ENCODE peak calls at places on chromosome 20, in eight cellular contexts. M is C1 segment of cervical spinal cord; G is HFF-Myc; P is HCEC 1CT; O is stimulated activated CD4-positive, alpha-beta T cell treated with anti-CD3 and anti-CD28 coated beads, Interleukin-15, amount 100 ng/mL, for 1 hour; Y is cardiac fibroblast; A is Right ventricle myocardium superior; H is activated naive CD4-positive, alpha-beta T cell treated with anti-CD3 and anti-CD28 coated beads, Interleukin-2, amount 10 ng/mL, durations not matched to agents 7 days and 5 days. N is an unnamed sample.

GRCh38 chr20:51616060-51616459 is 73.5 kb upstream of the NFATC2 start:
- DNase-seq in M (no peak), G (no peak), P (peak), O (no peak), Y (no peak), A (no peak), H (no peak), N (no peak)

GRCh38 chr20:2840967-2841531 is 504 bp downstream of the VPS16 start:
- DNase-seq in M (peak), G (no peak), P (peak), O (no peak), Y (peak), A (peak), H (peak), N (peak)

GRCh38 chr20:37885593-37886507 is 17.1 kb upstream of the VSTM2L start:
- DNase-seq in M (no peak), G (no peak), P (no peak), O (no peak), Y (no peak), A (no peak), H (no peak), N (no peak)

GRCh38 chr20:42792052-42792451 is 397.7 kb downstream of the PTPRT start:
- DNase-seq in M (peak), G (no peak), P (no peak), O (no peak), Y (no peak), A (no peak), H (no peak), N (no peak)

GRCh38 chr20:37941992-37942391 is 39.1 kb downstream of the VSTM2L start:
- DNase-seq in M (no peak), G (no peak), P (no peak), O (no peak), Y (no peak), A (no peak), H (no peak), N (no peak)

GRCh38 chr20:13525225-13525940 is 113.3 kb downstream of the TASP1 start:
- DNase-seq in M (no peak), G (peak), P (peak), O (no peak), Y (peak), A (no peak), H (no peak), N (no peak)

GRCh38 chr20:41895216-41895615 is 277.0 kb upstream of the CHD6 start:
- DNase-seq in M (no peak), G (no peak), P (no peak), O (no peak), Y (no peak), A (no peak), H (no peak), N (no peak)

GRCh38 chr20:46013826-46014516 is 5.3 kb downstream of the MMP9 start:
- DNase-seq in M (peak), G (no peak), P (peak), O (peak), Y (peak), A (peak), H (peak), N (peak)

GRCh38 chr20:48879609-48880008 is 41.9 kb upstream of the ARFGEF2 start:
- DNase-seq in M (no peak), G (no peak), P (peak), O (no peak), Y (peak), A (peak), H (no peak), N (peak)

GRCh38 chr20:36084897-36085617 is 69.5 kb upstream of the EPB41L1 start:
- DNase-seq in M (no peak), G (no peak), P (peak), O (no peak), Y (peak), A (no peak), H (no peak), N (no peak)

GRCh38 chr20:20076297-20077065 is 24.1 kb downstream of the CFAP61 start:
- DNase-seq in M (peak), G (no peak), P (peak), O (no peak), Y (peak), A (no peak), H (no peak), N (no peak)

GRCh38 chr20:35059612-35060011 is 33.0 kb downstream of the TRPC4AP start:
- DNase-seq in M (no peak), G (no peak), P (no peak), O (no peak), Y (no peak), A (no peak), H (no peak), N (no peak)

GRCh38 chr20:21534453-21534852 is 20.6 kb upstream of the NKX2-2 start:
- DNase-seq in M (no peak), G (no peak), P (no peak), O (no peak), Y (no peak), A (no peak), H (no peak), N (no peak)

GRCh38 chr20:46592580-46593362 is 42.3 kb upstream of the OCSTAMP start:
- DNase-seq in M (no peak), G (no peak), P (no peak), O (no peak), Y (no peak), A (no peak), H (peak), N (no peak)

GRCh38 chr20:58469500-58470129 is 45.6 kb downstream of the APCDD1L start:
- DNase-seq in M (no peak), G (no peak), P (no peak), O (no peak), Y (no peak), A (no peak), H (no peak), N (no peak)

GRCh38 chr20:37336369-37337207 is 9.4 kb upstream of the SRC start:
- DNase-seq in M (peak), G (no peak), P (no peak), O (no peak), Y (peak), A (peak), H (peak), N (peak)

GRCh38 chr20:4740774-4741431 is 19.2 kb downstream of the PRND start:
- DNase-seq in M (peak), G (no peak), P (peak), O (peak), Y (peak), A (peak), H (peak), N (no peak)

GRCh38 chr20:37298190-37298939 is 8.9 kb downstream of the MANBAL start:
- DNase-seq in M (no peak), G (no peak), P (peak), O (no peak), Y (peak), A (no peak), H (no peak), N (no peak)